ENCODE peak calls at places on chromosome 10, in five cellular contexts. One of them, this sample, is unnamed.

GRCh38 chr10:50422259-50422658 is 170.9 kb upstream of the ASAH2 start:
- DNase-seq in HCT116: no peak
- DNase-seq in mesenchymal stem cell: no peak
- DNase-seq in endothelial cell of umbilical vein: no peak
- DNase-seq in SK-N-SH: no peak
- DNase-seq in this sample: no peak

GRCh38 chr10:33820531-33820930 is 486.1 kb upstream of the NRP1 start:
- DNase-seq in mesenchymal stem cell: no peak
- DNase-seq in HCT116: no peak
- DNase-seq in SK-N-SH: no peak
- DNase-seq in endothelial cell of umbilical vein: no peak
- DNase-seq in this sample: peak; percentile 63

GRCh38 chr10:68135922-68136718 is 26.8 kb downstream of the MYPN start:
- DNase-seq in HCT116: peak; percentile 86
- DNase-seq in endothelial cell of umbilical vein: peak; percentile 92
- DNase-seq in SK-N-SH: no peak
- DNase-seq in mesenchymal stem cell: peak; percentile 72
- DNase-seq in this sample: no peak

GRCh38 chr10:13882112-13882711 is 295.4 kb downstream of the PRPF18 start:
- DNase-seq in HCT116: no peak
- DNase-seq in mesenchymal stem cell: peak; percentile 89
- DNase-seq in SK-N-SH: no peak
- DNase-seq in endothelial cell of umbilical vein: peak; percentile 96
- DNase-seq in this sample: peak; percentile 44

GRCh38 chr10:34721201-34721840 is 93.8 kb downstream of the PARD3 start:
- DNase-seq in HCT116: no peak
- DNase-seq in SK-N-SH: no peak
- DNase-seq in mesenchymal stem cell: peak; percentile 80
- DNase-seq in endothelial cell of umbilical vein: no peak
- DNase-seq in this sample: no peak

GRCh38 chr10:133473270-133473669 is 19.5 kb downstream of the SCART1 start:
- DNase-seq in SK-N-SH: no peak
- DNase-seq in endothelial cell of umbilical vein: no peak
- DNase-seq in HCT116: no peak
- DNase-seq in mesenchymal stem cell: no peak
- DNase-seq in this sample: no peak

GRCh38 chr10:98642281-98642680 is 195.5 kb upstream of the HPS1 start:
- DNase-seq in mesenchymal stem cell: peak; percentile 18
- DNase-seq in SK-N-SH: no peak
- DNase-seq in endothelial cell of umbilical vein: no peak
- DNase-seq in HCT116: no peak
- DNase-seq in this sample: no peak

GRCh38 chr10:58909881-58910280 is 266.6 kb upstream of the PHYHIPL start:
- DNase-seq in HCT116: no peak
- DNase-seq in mesenchymal stem cell: no peak
- DNase-seq in endothelial cell of umbilical vein: no peak
- DNase-seq in SK-N-SH: no peak
- DNase-seq in this sample: no peak

GRCh38 chr10:103493362-103493871 is at the start of gene NEURL1:
- DNase-seq in mesenchymal stem cell: no peak
- DNase-seq in HCT116: no peak
- DNase-seq in endothelial cell of umbilical vein: no peak
- DNase-seq in SK-N-SH: peak; percentile 85
- DNase-seq in this sample: peak; percentile 66

GRCh38 chr10:118692911-118693310 is 61.9 kb downstream of the CACUL1 start:
- DNase-seq in SK-N-SH: peak; percentile 44
- DNase-seq in mesenchymal stem cell: peak; percentile 79
- DNase-seq in endothelial cell of umbilical vein: no peak
- DNase-seq in HCT116: no peak
- DNase-seq in this sample: no peak

GRCh38 chr10:33155720-33156638 is 178.5 kb downstream of the NRP1 start:
- DNase-seq in endothelial cell of umbilical vein: no peak
- DNase-seq in HCT116: no peak
- DNase-seq in mesenchymal stem cell: peak; percentile 29
- DNase-seq in SK-N-SH: peak; percentile 41
- DNase-seq in this sample: no peak

GRCh38 chr10:12252882-12253546 is 57.0 kb downstream of the CDC123 start:
- DNase-seq in SK-N-SH: no peak
- DNase-seq in mesenchymal stem cell: peak; percentile 35
- DNase-seq in HCT116: no peak
- DNase-seq in endothelial cell of umbilical vein: no peak
- DNase-seq in this sample: no peak

GRCh38 chr10:34641913-34642558 is 173.1 kb downstream of the PARD3 start:
- DNase-seq in endothelial cell of umbilical vein: no peak
- DNase-seq in mesenchymal stem cell: no peak
- DNase-seq in HCT116: no peak
- DNase-seq in SK-N-SH: no peak
- DNase-seq in this sample: no peak

GRCh38 chr10:45150997-45151396 is 150.3 kb downstream of the ZNF22 start:
- DNase-seq in mesenchymal stem cell: no peak
- DNase-seq in SK-N-SH: no peak
- DNase-seq in HCT116: no peak
- DNase-seq in endothelial cell of umbilical vein: no peak
- DNase-seq in this sample: no peak

GRCh38 chr10:124561206-124561605 is 99.6 kb downstream of the LHPP start:
- DNase-seq in mesenchymal stem cell: no peak
- DNase-seq in SK-N-SH: no peak
- DNase-seq in HCT116: no peak
- DNase-seq in endothelial cell of umbilical vein: no peak
- DNase-seq in this sample: no peak

GRCh38 chr10:24350111-24350921 is 141.4 kb downstream of the KIAA1217 start:
- DNase-seq in endothelial cell of umbilical vein: no peak
- DNase-seq in HCT116: no peak
- DNase-seq in SK-N-SH: no peak
- DNase-seq in mesenchymal stem cell: no peak
- DNase-seq in this sample: no peak

GRCh38 chr10:12875100-12875499 is 126.4 kb downstream of the CCDC3 start:
- DNase-seq in HCT116: no peak
- DNase-seq in mesenchymal stem cell: peak; percentile 46
- DNase-seq in endothelial cell of umbilical vein: no peak
- DNase-seq in SK-N-SH: no peak
- DNase-seq in this sample: no peak

GRCh38 chr10:81894616-81895015 is 19.6 kb downstream of the NRG3 start:
- DNase-seq in mesenchymal stem cell: no peak
- DNase-seq in HCT116: no peak
- DNase-seq in SK-N-SH: no peak
- DNase-seq in endothelial cell of umbilical vein: no peak
- DNase-seq in this sample: no peak

GRCh38 chr10:120644549-120645410 is 187.8 kb downstream of the PLPP4 start:
- DNase-seq in SK-N-SH: no peak
- DNase-seq in HCT116: no peak
- DNase-seq in endothelial cell of umbilical vein: no peak
- DNase-seq in mesenchymal stem cell: no peak
- DNase-seq in this sample: no peak

GRCh38 chr10:120641695-120642094 is 184.7 kb downstream of the PLPP4 start:
- DNase-seq in mesenchymal stem cell: no peak
- DNase-seq in SK-N-SH: peak; percentile 44
- DNase-seq in HCT116: no peak
- DNase-seq in endothelial cell of umbilical vein: peak; percentile 97
- DNase-seq in this sample: no peak

GRCh38 chr10:120646159-120646558 is 189.1 kb downstream of the PLPP4 start:
- DNase-seq in endothelial cell of umbilical vein: no peak
- DNase-seq in mesenchymal stem cell: no peak
- DNase-seq in HCT116: no peak
- DNase-seq in SK-N-SH: no peak
- DNase-seq in this sample: no peak

GRCh38 chr10:120646738-120647427 is 189.9 kb downstream of the PLPP4 start:
- DNase-seq in endothelial cell of umbilical vein: no peak
- DNase-seq in SK-N-SH: peak; percentile 70
- DNase-seq in HCT116: no peak
- DNase-seq in mesenchymal stem cell: no peak
- DNase-seq in this sample: no peak

DNA sequence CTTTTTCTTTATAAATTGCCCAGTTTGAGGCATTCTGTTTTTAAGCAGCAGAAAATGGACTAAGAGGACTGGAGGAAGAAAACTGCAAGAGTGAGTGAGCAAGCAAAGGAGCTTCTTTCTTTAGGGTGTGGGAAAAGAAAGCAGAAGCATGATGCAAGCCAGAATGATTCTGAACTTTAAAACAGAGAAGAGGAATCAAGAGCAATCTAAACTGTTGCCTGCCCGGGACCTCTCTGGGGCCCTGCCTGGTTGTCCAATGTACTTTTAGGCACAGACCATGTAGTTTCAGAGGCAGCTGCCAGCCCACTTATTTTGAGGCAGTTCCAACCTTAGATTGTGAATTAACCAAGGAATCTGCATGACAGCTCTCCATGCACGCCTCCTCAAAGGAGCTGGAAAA is 186.3 kb downstream of the PLPP4 start:
- DNase-seq in SK-N-SH: no peak
- DNase-seq in mesenchymal stem cell: no peak
- DNase-seq in HCT116: no peak
- DNase-seq in endothelial cell of umbilical vein: no peak
- DNase-seq in this sample: no peak
- H3K9ac ChIP-seq in SK-N-SH: no peak overlapping the region
- H3K9ac ChIP-seq in mesenchymal stem cell: no peak overlapping the region
- H3K9ac ChIP-seq in HCT116: no peak overlapping the region
- H3K9ac ChIP-seq in endothelial cell of umbilical vein: no peak overlapping the region
- H3K9ac ChIP-seq in this sample: no peak overlapping the region

GRCh38 chr10:4391683-4392082 is 434.3 kb upstream of the AKR1E2 start:
- DNase-seq in endothelial cell of umbilical vein: peak; percentile 27
- DNase-seq in mesenchymal stem cell: no peak
- DNase-seq in SK-N-SH: no peak
- DNase-seq in HCT116: peak; percentile 22
- DNase-seq in this sample: peak; percentile 8
- H3K9ac ChIP-seq in endothelial cell of umbilical vein: no peak overlapping the region
- H3K9ac ChIP-seq in mesenchymal stem cell: no peak overlapping the region
- H3K9ac ChIP-seq in SK-N-SH: no peak overlapping the region
- H3K9ac ChIP-seq in HCT116: no peak overlapping the region
- H3K9ac ChIP-seq in this sample: no peak overlapping the region

DNA sequence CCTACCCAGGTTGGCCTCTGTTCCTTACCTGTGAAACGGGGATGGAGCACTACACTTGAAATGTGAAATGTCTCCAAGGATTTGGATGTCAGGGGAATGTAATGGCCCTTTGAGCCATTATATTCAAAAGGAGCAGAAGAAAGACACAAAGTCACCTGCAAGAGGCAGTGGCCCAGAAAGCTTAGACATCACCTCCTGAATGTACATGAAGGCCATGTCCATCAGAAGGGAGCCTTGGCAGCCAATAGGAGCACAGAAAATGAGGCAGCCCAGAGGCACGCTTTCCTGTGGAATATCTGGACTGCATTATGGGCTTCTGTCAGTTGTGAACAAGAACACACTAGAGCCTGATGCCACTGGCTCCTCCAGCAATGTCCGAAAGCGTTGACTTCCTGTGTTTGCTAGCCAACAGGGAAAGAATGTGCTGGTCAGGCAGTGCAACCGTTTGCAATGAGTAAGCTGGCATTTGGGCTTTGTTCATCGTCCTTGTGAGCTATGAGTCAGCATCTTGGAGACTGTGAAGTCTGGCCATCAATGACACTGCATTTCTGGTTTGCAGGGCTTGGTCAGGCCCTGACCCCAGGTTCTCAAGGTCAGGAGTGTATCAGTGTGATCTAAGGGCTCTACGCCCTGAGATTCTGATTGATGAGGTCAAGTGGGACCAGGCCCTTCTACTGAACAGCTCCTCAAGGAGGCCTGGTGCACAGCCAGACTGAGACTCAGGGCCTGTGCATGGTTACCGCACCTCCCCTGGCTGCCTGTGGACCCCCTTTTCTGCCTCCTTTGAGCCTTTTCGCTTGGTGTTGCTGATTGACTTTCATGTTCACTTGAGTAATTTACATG is 222.4 kb downstream of the RPS24 start:
- DNase-seq in HCT116: peak; percentile 82
- DNase-seq in SK-N-SH: no peak
- DNase-seq in mesenchymal stem cell: peak; percentile 98
- DNase-seq in endothelial cell of umbilical vein: peak; percentile 92
- DNase-seq in this sample: no peak
- H3K9ac ChIP-seq in HCT116: peak overlapping the region; percentile 25
- H3K9ac ChIP-seq in SK-N-SH: peak overlapping the region; percentile 68
- H3K9ac ChIP-seq in mesenchymal stem cell: peak overlapping the region; percentile 84
- H3K9ac ChIP-seq in endothelial cell of umbilical vein: peak overlapping the region; percentile 40
- H3K9ac ChIP-seq in this sample: no peak overlapping the region

GRCh38 chr10:62230344-62231138 is 38.1 kb downstream of the RTKN2 start:
- DNase-seq in mesenchymal stem cell: no peak
- DNase-seq in HCT116: no peak
- DNase-seq in endothelial cell of umbilical vein: peak; percentile 9
- DNase-seq in SK-N-SH: no peak
- DNase-seq in this sample: no peak
- H3K9ac ChIP-seq in mesenchymal stem cell: peak overlapping the region; percentile 65
- H3K9ac ChIP-seq in HCT116: no peak overlapping the region
- H3K9ac ChIP-seq in endothelial cell of umbilical vein: peak overlapping the region; percentile 56
- H3K9ac ChIP-seq in SK-N-SH: peak overlapping the region; percentile 26
- H3K9ac ChIP-seq in this sample: no peak overlapping the region

GRCh38 chr10:17453035-17453376 is 1.4 kb downstream of the ST8SIA6 start:
- DNase-seq in HCT116: no peak
- DNase-seq in SK-N-SH: no peak
- DNase-seq in mesenchymal stem cell: no peak
- DNase-seq in endothelial cell of umbilical vein: no peak
- DNase-seq in this sample: no peak

GRCh38 chr10:17452060-17452894 is 2.1 kb downstream of the ST8SIA6 start:
- DNase-seq in HCT116: no peak
- DNase-seq in endothelial cell of umbilical vein: no peak
- DNase-seq in SK-N-SH: no peak
- DNase-seq in mesenchymal stem cell: no peak
- DNase-seq in this sample: no peak

GRCh38 chr10:17454801-17455520 is 566 bp upstream of the ST8SIA6 start:
- DNase-seq in endothelial cell of umbilical vein: no peak
- DNase-seq in mesenchymal stem cell: no peak
- DNase-seq in HCT116: peak; percentile 64
- DNase-seq in SK-N-SH: peak; percentile 13
- DNase-seq in this sample: no peak

GRCh38 chr10:17454181-17454800 is at the start of gene ST8SIA6:
- DNase-seq in HCT116: no peak
- DNase-seq in SK-N-SH: peak; percentile 86
- DNase-seq in mesenchymal stem cell: peak; percentile 47
- DNase-seq in endothelial cell of umbilical vein: peak; percentile 66
- DNase-seq in this sample: peak; percentile 36

DNA sequence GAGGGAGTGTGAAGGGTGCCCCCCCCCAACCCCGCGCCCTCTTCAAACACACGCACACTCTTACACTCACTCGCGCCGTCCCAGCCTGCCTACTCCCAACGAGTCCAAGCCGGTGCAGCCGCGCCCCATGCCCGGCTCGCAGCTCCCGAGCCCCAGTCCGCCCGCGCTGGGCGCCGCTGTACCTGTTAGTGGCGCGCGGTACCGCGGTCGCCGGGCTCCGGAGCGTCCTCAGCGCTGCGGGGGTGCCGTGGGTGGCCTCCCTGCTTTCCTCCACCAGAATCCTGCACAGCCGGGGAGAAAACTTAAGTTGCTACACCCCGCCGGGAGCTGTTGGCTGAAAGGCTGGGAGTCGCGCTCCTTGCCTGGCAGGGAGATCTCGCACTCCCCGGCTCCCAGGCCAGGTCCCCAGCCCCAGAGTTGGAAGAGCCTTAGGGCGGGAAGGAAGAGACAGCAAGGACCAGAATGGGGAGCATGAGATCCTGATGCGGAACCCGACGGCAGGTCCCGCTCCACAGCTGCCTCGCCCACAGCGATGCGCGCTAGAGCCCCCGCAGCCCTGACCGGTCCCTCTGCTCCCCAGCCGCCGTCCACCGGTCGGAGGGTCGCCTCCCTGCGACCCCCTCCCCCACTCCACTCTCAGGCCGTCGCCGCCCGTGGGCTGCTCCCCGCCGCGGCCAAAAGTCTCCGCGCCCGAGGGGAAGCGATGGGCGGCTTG is 861 bp downstream of the ST8SIA6 start:
- DNase-seq in mesenchymal stem cell: peak; percentile 21
- DNase-seq in HCT116: no peak
- DNase-seq in SK-N-SH: peak; percentile 68
- DNase-seq in endothelial cell of umbilical vein: peak; percentile 52
- DNase-seq in this sample: peak; percentile 71
- H3K9ac ChIP-seq in mesenchymal stem cell: no peak overlapping the region
- H3K9ac ChIP-seq in HCT116: peak overlapping the region; percentile 70
- H3K9ac ChIP-seq in SK-N-SH: no peak overlapping the region
- H3K9ac ChIP-seq in endothelial cell of umbilical vein: no peak overlapping the region
- H3K9ac ChIP-seq in this sample: peak overlapping the region; percentile 75

This sample was measured in neuronal stem cell.